ENCODE peak calls at places on chromosomes 2 and 18, in six cellular contexts. V, K, T, H, I and U are unnamed samples.

GRCh38 chr2:84894758-84895520 is 10.5 kb upstream of the TMSB10 start:
- DNase-seq in V (peak), K (peak), T (no peak), H (no peak), I (peak), U (peak)

GRCh38 chr2:191933307-191934105 is 86.6 kb upstream of the CAVIN2 start:
- DNase-seq in V (peak), K (peak), T (peak), H (no peak), I (no peak), U (no peak)

GRCh38 chr2:182368446-182368845 is 58.4 kb downstream of the PDE1A start:
- DNase-seq in V (peak), K (peak), T (no peak), H (no peak), I (no peak), U (no peak)

GRCh38 chr2:14199040-14199439 is 433.5 kb upstream of the LRATD1 start:
- DNase-seq in V (peak), K (no peak), T (no peak), H (no peak), I (no peak), U (no peak)

GRCh38 chr18:47603158-47603557 is 327.3 kb downstream of the SMAD2 start:
- DNase-seq in V (no peak), K (no peak), T (no peak), H (no peak), I (no peak), U (no peak)

GRCh38 chr2:79887747-79888374 is 375.0 kb downstream of the CTNNA2 start:
- DNase-seq in V (peak), K (peak), T (peak), H (peak), I (peak), U (peak)

GRCh38 chr2:137964066-137964858 is at the start of gene HNMT:
- DNase-seq in V (peak), K (no peak), T (no peak), H (no peak), I (no peak), U (no peak)

GRCh38 chr2:147543056-147543455 is 301.8 kb upstream of the ACVR2A start:
- DNase-seq in V (peak), K (no peak), T (no peak), H (no peak), I (no peak), U (no peak)

GRCh38 chr2:85589982-85590791 is 5.4 kb upstream of the RNF181 start:
- DNase-seq in V (peak), K (peak), T (no peak), H (peak), I (no peak), U (no peak)

GRCh38 chr2:174259981-174260380 is 11.6 kb upstream of the OLA1 start:
- DNase-seq in V (peak), K (no peak), T (no peak), H (no peak), I (no peak), U (no peak)

GRCh38 chr2:11810237-11810977 is 64.0 kb downstream of the LPIN1 start:
- DNase-seq in V (no peak), K (no peak), T (no peak), H (no peak), I (no peak), U (no peak)

GRCh38 chr2:143937563-143938346 is 582.2 kb downstream of the ZEB2 start:
- DNase-seq in V (no peak), K (no peak), T (peak), H (no peak), I (no peak), U (no peak)

GRCh38 chr2:216645636-216645950 is 12.4 kb downstream of the IGFBP2 start:
- DNase-seq in V (no peak), K (no peak), T (no peak), H (no peak), I (no peak), U (no peak)

GRCh38 chr2:162029287-162029901 is 44.6 kb downstream of the DPP4 start:
- DNase-seq in V (peak), K (peak), T (no peak), H (no peak), I (no peak), U (peak)

GRCh38 chr18:50853863-50854271 is 25.1 kb upstream of the ME2 start:
- DNase-seq in V (peak), K (peak), T (no peak), H (no peak), I (no peak), U (no peak)

GRCh38 chr2:220053919-220054318 is 426.5 kb downstream of the SLC4A3 start:
- DNase-seq in V (no peak), K (peak), T (no peak), H (no peak), I (no peak), U (no peak)